ENCODE peak calls at places on chromosomes 7 and 10, in six cellular contexts. M is ovary, E is adrenal gland, S is glutamatergic neuron, F is mucosa of descending colon, K is epithelial cell of esophagus. R is an unnamed sample.

GRCh38 chr10:4028027-4028471 is 243.0 kb upstream of the KLF6 start:
- DNase-seq in M (no peak), E (no peak), S (no peak), F (no peak), K (no peak), R (no peak)

GRCh38 chr7:90625562-90625961 is 29.4 kb downstream of the CDK14 start:
- DNase-seq in M (peak; percentile 68), E (peak; percentile 24), S (peak; percentile 56), F (peak; percentile 7), K (peak; percentile 32), R (no peak)

GRCh38 chr10:13891542-13892431 is 305.0 kb downstream of the PRPF18 start:
- DNase-seq in M (no peak), E (no peak), S (peak; percentile 52), F (no peak), K (peak; percentile 13), R (no peak)

GRCh38 chr7:375491-375821 is 85.5 kb downstream of the FOXL3 start:
- DNase-seq in M (no peak), E (peak; percentile 5), S (no peak), F (no peak), K (no peak), R (no peak)

GRCh38 chr7:156055206-156055822 is 243.1 kb upstream of the SHH start:
- DNase-seq in M (no peak), E (no peak), S (no peak), F (no peak), K (no peak), R (no peak)

GRCh38 chr7:138125119-138125518 is 48.9 kb downstream of the AKR1D1 start:
- DNase-seq in M (no peak), E (no peak), S (no peak), F (no peak), K (peak; percentile 83), R (no peak)

GRCh38 chr7:69757990-69758430 is 159.7 kb downstream of the AUTS2 start:
- DNase-seq in M (no peak), E (no peak), S (no peak), F (no peak), K (no peak), R (no peak)

GRCh38 chr10:4283841-4284610 is 499.0 kb upstream of the KLF6 start:
- DNase-seq in M (peak; percentile 78), E (peak; percentile 48), S (no peak), F (no peak), K (no peak), R (no peak)

GRCh38 chr7:66847879-66848810 is 72.9 kb upstream of the TMEM248 start:
- DNase-seq in M (no peak), E (no peak), S (no peak), F (no peak), K (peak; percentile 92), R (no peak)

GRCh38 chr10:72764151-72764550 is 72.2 kb downstream of the MCU start:
- DNase-seq in M (no peak), E (no peak), S (no peak), F (no peak), K (peak; percentile 43), R (no peak)

GRCh38 chr7:2729893-2730716 is 42.1 kb downstream of the AMZ1 start:
- DNase-seq in M (peak; percentile 29), E (no peak), S (no peak), F (no peak), K (no peak), R (peak; percentile 68)

GRCh38 chr7:99311702-99312101 is 14.0 kb upstream of the ARPC1A start:
- DNase-seq in M (no peak), E (no peak), S (no peak), F (no peak), K (peak; percentile 31), R (no peak)

GRCh38 chr7:141359740-141360413 is 191.3 kb upstream of the AGK start:
- DNase-seq in M (no peak), E (no peak), S (no peak), F (no peak), K (no peak), R (no peak)

GRCh38 chr10:31381766-31382316 is 62.8 kb downstream of the ZEB1 start:
- DNase-seq in M (no peak), E (peak; percentile 51), S (no peak), F (no peak), K (peak; percentile 40), R (no peak)

GRCh38 chr7:29345590-29345989 is 151.0 kb downstream of the CHN2 start:
- DNase-seq in M (no peak), E (peak; percentile 33), S (no peak), F (peak; percentile 74), K (peak; percentile 59), R (no peak)

GRCh38 chr7:122864016-122864415 is 22.2 kb downstream of the CADPS2 start:
- DNase-seq in M (no peak), E (no peak), S (no peak), F (no peak), K (no peak), R (no peak)

GRCh38 chr7:44280636-44280992 is 44.8 kb downstream of the CAMK2B start:
- DNase-seq in M (peak; percentile 1), E (no peak), S (no peak), F (no peak), K (no peak), R (peak; percentile 38)

GRCh38 chr7:77427996-77428603 is 12.0 kb upstream of the GSAP start:
- DNase-seq in M (no peak), E (no peak), S (no peak), F (peak; percentile 21), K (peak; percentile 41), R (no peak)

GRCh38 chr10:107859065-107859464 is 694.6 kb upstream of the SORCS1 start:
- DNase-seq in M (no peak), E (no peak), S (no peak), F (no peak), K (no peak), R (no peak)

GRCh38 chr7:45921381-45921698 is 268 bp upstream of the IGFBP3 start:
- DNase-seq in M (peak; percentile 22), E (no peak), S (no peak), F (no peak), K (no peak), R (no peak)

GRCh38 chr10:79084012-79084971 is 15.5 kb downstream of the ZMIZ1 start:
- DNase-seq in M (peak; percentile 94), E (peak; percentile 95), S (no peak), F (peak; percentile 88), K (peak; percentile 94), R (no peak)

DNA sequence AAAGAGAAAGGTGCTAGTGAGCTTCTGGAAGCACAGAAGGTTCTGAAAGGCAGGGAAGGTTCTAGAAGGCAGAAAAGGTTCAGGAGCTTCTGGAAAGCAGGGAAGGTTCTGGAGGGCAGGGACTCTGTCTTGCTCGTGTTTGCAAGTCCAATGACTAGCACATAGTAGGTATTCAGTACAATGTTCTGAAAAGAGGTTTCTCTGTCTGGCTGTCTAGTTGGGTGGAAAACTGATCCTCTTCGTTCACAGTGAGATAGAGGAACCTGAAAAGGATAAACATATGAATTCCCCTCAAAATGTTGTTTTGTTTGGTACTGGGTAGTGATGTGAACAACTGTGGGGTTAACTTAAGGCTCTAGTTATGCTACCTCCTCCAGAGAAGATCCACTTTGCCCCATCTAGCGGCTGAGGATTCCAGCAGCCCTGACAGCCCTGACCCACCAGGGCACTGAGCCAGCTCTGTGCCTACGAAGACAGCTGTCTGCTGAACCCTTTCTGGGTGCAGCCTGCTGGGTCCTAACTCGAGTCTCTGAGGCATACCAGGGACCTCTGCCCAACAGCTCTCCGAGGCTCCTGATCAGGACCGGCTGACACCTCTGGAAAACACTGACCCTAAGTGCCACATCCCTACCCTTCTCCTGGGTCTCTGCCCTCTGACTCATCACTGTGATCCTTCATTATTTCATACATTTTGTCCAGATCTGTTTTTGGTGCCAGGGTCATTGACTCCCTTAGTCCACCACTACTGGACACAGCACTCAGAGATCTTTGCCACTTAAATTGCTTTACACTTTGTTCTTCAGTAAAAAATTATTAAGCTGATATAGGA is 15.4 kb downstream of the PTPRN2 start:
- DNase-seq in M (no peak), E (no peak), S (no peak), F (peak; percentile 46), K (no peak), R (no peak)
- TF ChIP-seq CTCF in M (no peak), E (no peak), S (no peak), F (no peak), K (no peak), R (no peak)

DNA sequence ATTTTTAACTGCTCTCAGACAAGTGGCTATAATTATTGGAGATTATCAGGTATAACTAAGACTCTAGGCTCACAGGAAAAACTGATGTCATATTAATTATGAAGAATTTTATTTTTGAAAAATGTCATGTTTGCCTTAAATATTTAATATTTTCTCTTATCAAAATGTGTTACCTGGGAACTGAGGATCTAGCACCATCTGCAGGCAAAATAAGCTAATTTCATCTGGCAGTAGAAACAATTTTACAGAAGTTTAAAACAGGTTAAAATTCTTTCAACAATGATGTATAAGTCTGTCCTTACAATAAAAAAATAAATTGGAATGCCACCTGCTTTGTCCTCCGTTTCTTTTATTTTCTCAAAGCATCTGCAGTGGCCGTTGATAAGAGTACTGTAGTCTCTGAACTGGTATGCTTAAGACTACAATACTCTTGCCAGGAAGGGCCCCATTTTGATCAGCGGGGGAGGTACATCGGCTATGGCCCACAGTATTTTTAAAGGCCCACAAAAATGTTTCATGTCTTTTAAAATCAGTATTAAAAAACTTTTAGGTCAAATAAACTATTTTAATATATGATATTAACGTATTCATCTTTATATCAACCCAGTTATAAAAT is 81.3 kb downstream of the VWDE start:
- DNase-seq in M (no peak), E (no peak), S (no peak), F (peak; percentile 29), K (peak; percentile 41), R (no peak)
- TF ChIP-seq CTCF in M (no peak), E (peak; percentile 64), S (peak; percentile 53), F (no peak), K (peak; percentile 69), R (peak; percentile 95)

GRCh38 chr10:45000764-45001381 is at the start of gene ZNF22:
- DNase-seq in M (peak; percentile 75), E (no peak), S (peak; percentile 89), F (peak; percentile 73), K (peak; percentile 47), R (no peak)

GRCh38 chr10:45004661-45005060 is 3.9 kb downstream of the ZNF22 start:
- DNase-seq in M (no peak), E (no peak), S (no peak), F (no peak), K (no peak), R (no peak)

GRCh38 chr10:45000138-45000763 is 472 bp upstream of the ZNF22 start:
- DNase-seq in M (peak; percentile 61), E (peak; percentile 67), S (peak; percentile 89), F (no peak), K (no peak), R (no peak)

GRCh38 chr10:45003432-45004000 is 2.8 kb downstream of the ZNF22 start:
- DNase-seq in M (no peak), E (no peak), S (no peak), F (no peak), K (no peak), R (no peak)

GRCh38 chr10:45001382-45002148 is 842 bp downstream of the ZNF22 start:
- DNase-seq in M (peak; percentile 17), E (peak; percentile 60), S (peak; percentile 76), F (peak; percentile 76), K (peak; percentile 78), R (no peak)
- TF ChIP-seq CTCF in M (no peak), E (peak; percentile 18), S (peak; percentile 26), F (no peak), K (peak; percentile 21), R (peak; percentile 50)

DNA sequence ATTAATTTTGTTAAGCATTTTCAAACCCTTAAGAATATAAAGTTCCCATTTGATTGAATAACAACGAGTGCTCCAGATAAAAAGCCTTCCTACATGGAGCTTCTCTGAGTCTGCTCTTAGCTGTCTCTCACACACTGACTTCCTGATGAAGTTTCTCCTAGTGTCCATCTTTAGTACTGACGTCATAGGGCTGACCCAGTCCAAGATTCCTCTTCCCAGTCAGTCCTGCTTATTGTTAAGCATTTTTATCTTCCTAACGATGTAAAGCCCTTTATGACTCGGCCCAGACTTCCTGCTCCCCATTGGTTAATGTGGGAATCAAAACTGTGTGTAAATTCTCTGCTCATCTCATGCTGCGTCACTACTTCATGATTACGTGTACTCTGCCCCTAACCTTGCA is 398.8 kb downstream of the TFEC start:
- DNase-seq in M (no peak), E (no peak), S (no peak), F (no peak), K (no peak), R (no peak)
- TF ChIP-seq CTCF in M (no peak), E (no peak), S (no peak), F (no peak), K (no peak), R (no peak)

R was measured in chondrocyte.